ENCODE peak calls at places on chromosomes 1 and 21, in eight cellular contexts. D is AG09319, I is NCI-H1930, K is HFF-Myc, U is cardiac fibroblast, Y is nephron progenitor cell, V is lower leg skin, F is mesendoderm. S is an unnamed sample.

GRCh38 chr1:6419397-6419802 is 319 bp downstream of the HES2 start:
- DNase-seq in D (no peak), I (no peak), K (no peak), U (no peak), Y (peak), V (no peak), F (peak), S (no peak)

GRCh38 chr1:38000529-38001453 is 4.5 kb downstream of the FHL3 start:
- DNase-seq in D (peak), I (no peak), K (peak), U (peak), Y (no peak), V (no peak), F (peak), S (peak)

GRCh38 chr1:7373251-7373650 is 397.8 kb upstream of the VAMP3 start:
- DNase-seq in D (no peak), I (no peak), K (no peak), U (no peak), Y (no peak), V (no peak), F (no peak), S (peak)

GRCh38 chr1:193156117-193156825 is 30.1 kb downstream of the B3GALT2 start:
- DNase-seq in D (no peak), I (no peak), K (no peak), U (no peak), Y (no peak), V (no peak), F (no peak), S (no peak)

GRCh38 chr1:205633421-205633976 is 1.7 kb upstream of the ELK4 start:
- DNase-seq in D (no peak), I (no peak), K (no peak), U (peak), Y (no peak), V (no peak), F (no peak), S (no peak)

GRCh38 chr1:87329756-87330200 is 1.1 kb downstream of the LMO4 start:
- DNase-seq in D (no peak), I (no peak), K (no peak), U (peak), Y (no peak), V (no peak), F (peak), S (no peak)

GRCh38 chr1:234395297-234395696 is 22.0 kb downstream of the COA6 start:
- DNase-seq in D (no peak), I (no peak), K (no peak), U (no peak), Y (no peak), V (no peak), F (no peak), S (no peak)

GRCh38 chr21:20591294-20591693 is 406.9 kb upstream of the NCAM2 start:
- DNase-seq in D (no peak), I (no peak), K (no peak), U (no peak), Y (no peak), V (no peak), F (peak), S (no peak)

GRCh38 chr21:43287111-43287973 is 118.5 kb downstream of the CRYAA start:
- DNase-seq in D (no peak), I (no peak), K (no peak), U (no peak), Y (no peak), V (no peak), F (no peak), S (no peak)

GRCh38 chr1:115219937-115220336 is 118.1 kb downstream of the NGF start:
- DNase-seq in D (no peak), I (no peak), K (no peak), U (no peak), Y (no peak), V (no peak), F (no peak), S (no peak)

GRCh38 chr1:4121293-4121684 is 221.2 kb upstream of the C1orf174 start:
- DNase-seq in D (no peak), I (no peak), K (no peak), U (no peak), Y (no peak), V (no peak), F (no peak), S (no peak)

GRCh38 chr1:156295391-156295947 is at the start of gene GLMP:
- DNase-seq in D (no peak), I (peak), K (no peak), U (peak), Y (peak), V (peak), F (peak), S (peak)

GRCh38 chr1:74193908-74194307 is 4.1 kb downstream of the LRRIQ3 start:
- DNase-seq in D (no peak), I (no peak), K (no peak), U (peak), Y (no peak), V (no peak), F (no peak), S (no peak)

GRCh38 chr1:229988534-229988933 is 78.5 kb upstream of the GALNT2 start:
- DNase-seq in D (no peak), I (no peak), K (no peak), U (no peak), Y (no peak), V (no peak), F (no peak), S (no peak)